ENCODE peak calls at places on chromosomes 12 and 14, in four cellular contexts. W, E, O and Z are unnamed samples.

GRCh38 chr14:94441531-94442205 is 10.9 kb downstream of the SERPINA11 start:
- DNase-seq in W (no peak), E (no peak), O (no peak), Z (no peak)

GRCh38 chr12:3757261-3757660 is 4.4 kb upstream of the CRACR2A start:
- DNase-seq in W (no peak), E (peak), O (no peak), Z (no peak)

GRCh38 chr14:72888636-72889201 is 5.2 kb downstream of the DPF3 start:
- DNase-seq in W (no peak), E (no peak), O (no peak), Z (no peak)

GRCh38 chr12:106897082-106897481 is 58.6 kb upstream of the TMEM263 start:
- DNase-seq in W (no peak), E (peak), O (no peak), Z (no peak)

GRCh38 chr12:108764540-108765288 is 33.4 kb upstream of the CORO1C start:
- DNase-seq in W (no peak), E (no peak), O (no peak), Z (no peak)

GRCh38 chr14:104580961-104581360 is 1.4 kb downstream of the C14orf180 start:
- DNase-seq in W (no peak), E (no peak), O (no peak), Z (no peak)

GRCh38 chr12:74370608-74371216 is 166.9 kb upstream of the ATXN7L3B start:
- DNase-seq in W (no peak), E (no peak), O (no peak), Z (no peak)

GRCh38 chr12:1616233-1617066 is 12.6 kb upstream of the WNT5B start:
- DNase-seq in W (no peak), E (no peak), O (no peak), Z (no peak)

GRCh38 chr14:98582276-98582675 is 689.7 kb downstream of the BCL11B start:
- DNase-seq in W (no peak), E (no peak), O (no peak), Z (no peak)

GRCh38 chr12:10130042-10130441 is at the start of gene CLEC7A:
- DNase-seq in W (no peak), E (no peak), O (peak), Z (no peak)

GRCh38 chr12:6073426-6073825 is 51.0 kb downstream of the VWF start:
- DNase-seq in W (no peak), E (peak), O (no peak), Z (no peak)

GRCh38 chr12:68861890-68862289 is 53.9 kb downstream of the MDM2 start:
- DNase-seq in W (no peak), E (no peak), O (no peak), Z (no peak)

GRCh38 chr12:75738486-75738885 is 227.1 kb upstream of the KRR1 start:
- DNase-seq in W (no peak), E (no peak), O (peak), Z (no peak)

GRCh38 chr12:26043139-26044006 is 81.5 kb downstream of the BHLHE41 start:
- DNase-seq in W (no peak), E (no peak), O (no peak), Z (no peak)

GRCh38 chr12:131221061-131221945 is 267.6 kb downstream of the ADGRD1 start:
- DNase-seq in W (no peak), E (no peak), O (no peak), Z (no peak)

GRCh38 chr14:56378046-56378445 is 201.6 kb upstream of the TMEM260 start:
- DNase-seq in W (no peak), E (no peak), O (no peak), Z (no peak)

GRCh38 chr14:47278233-47278842 is 397.1 kb downstream of the MDGA2 start:
- DNase-seq in W (peak), E (peak), O (no peak), Z (peak)

GRCh38 chr14:105167303-105168092 is 1.1 kb downstream of the JAG2 start:
- DNase-seq in W (peak), E (no peak), O (no peak), Z (peak)

GRCh38 chr14:75877292-75877691 is 104.5 kb downstream of the TGFB3 start:
- DNase-seq in W (no peak), E (no peak), O (no peak), Z (no peak)

GRCh38 chr12:40241741-40242140 is 16.9 kb downstream of the LRRK2 start:
- DNase-seq in W (no peak), E (no peak), O (no peak), Z (no peak)

GRCh38 chr14:24909523-24910302 is 140.2 kb downstream of the STXBP6 start:
- DNase-seq in W (no peak), E (no peak), O (no peak), Z (no peak)

GRCh38 chr12:85441740-85442139 is 161.7 kb downstream of the ALX1 start:
- DNase-seq in W (no peak), E (peak), O (no peak), Z (no peak)

GRCh38 chr14:68884031-68885030 is 91.5 kb upstream of the ZFP36L1 start:
- DNase-seq in W (no peak), E (peak), O (no peak), Z (no peak)

GRCh38 chr12:55930771-55931316 is at the start of gene DGKA:
- DNase-seq in W (peak), E (peak), O (peak), Z (peak)

GRCh38 chr12:102956738-102957338 is 636 bp upstream of the ASCL1 start:
- DNase-seq in W (no peak), E (no peak), O (no peak), Z (no peak)

GRCh38 chr14:98907271-98907670 is 364.7 kb downstream of the BCL11B start:
- DNase-seq in W (no peak), E (no peak), O (no peak), Z (no peak)

GRCh38 chr14:92931681-92932447 is 8.9 kb downstream of the CHGA start:
- DNase-seq in W (no peak), E (no peak), O (no peak), Z (no peak)

DNA sequence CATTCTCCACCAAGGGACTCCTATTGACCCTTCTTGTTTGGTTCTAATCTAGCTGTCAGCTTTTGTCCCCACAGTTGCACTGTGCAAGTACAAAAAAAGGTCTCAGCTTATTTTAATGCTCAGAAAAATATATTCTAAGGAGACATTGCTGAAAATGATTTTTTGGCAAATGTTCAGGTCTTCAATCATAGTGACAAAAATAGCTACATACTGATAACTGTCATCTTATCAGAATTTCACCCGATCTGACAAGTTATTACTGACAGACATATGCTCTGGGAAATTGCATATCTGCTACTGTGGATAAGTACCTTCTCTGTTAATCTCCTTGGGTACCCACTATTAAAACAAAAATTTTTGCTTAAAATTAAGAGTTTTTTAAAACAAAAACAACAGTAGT is 263.6 kb downstream of the FLRT2 start:
- DNase-seq in W (no peak), E (no peak), O (no peak), Z (no peak)
- TF ChIP-seq SP1 in W (no peak), E (no peak), O (no peak), Z (no peak)

GRCh38 chr14:58200480-58200841 is 512 bp downstream of the ACTR10 start:
- DNase-seq in W (no peak), E (no peak), O (no peak), Z (no peak)
- TF ChIP-seq BHLHE40 in W (no peak), E (no peak), O (no peak), Z (no peak)

GRCh38 chr12:123251403-123252076 is 18.3 kb downstream of the MTRFR start:
- DNase-seq in W (no peak), E (no peak), O (no peak), Z (no peak)

GRCh38 chr12:123245678-123246077 is 12.4 kb downstream of the MTRFR start:
- DNase-seq in W (no peak), E (no peak), O (no peak), Z (no peak)

GRCh38 chr12:123253606-123254459 is 17.8 kb downstream of the CDK2AP1 start:
- DNase-seq in W (no peak), E (no peak), O (no peak), Z (no peak)

GRCh38 chr12:123254853-123255446 is 16.7 kb downstream of the CDK2AP1 start:
- DNase-seq in W (no peak), E (no peak), O (no peak), Z (no peak)

DNA sequence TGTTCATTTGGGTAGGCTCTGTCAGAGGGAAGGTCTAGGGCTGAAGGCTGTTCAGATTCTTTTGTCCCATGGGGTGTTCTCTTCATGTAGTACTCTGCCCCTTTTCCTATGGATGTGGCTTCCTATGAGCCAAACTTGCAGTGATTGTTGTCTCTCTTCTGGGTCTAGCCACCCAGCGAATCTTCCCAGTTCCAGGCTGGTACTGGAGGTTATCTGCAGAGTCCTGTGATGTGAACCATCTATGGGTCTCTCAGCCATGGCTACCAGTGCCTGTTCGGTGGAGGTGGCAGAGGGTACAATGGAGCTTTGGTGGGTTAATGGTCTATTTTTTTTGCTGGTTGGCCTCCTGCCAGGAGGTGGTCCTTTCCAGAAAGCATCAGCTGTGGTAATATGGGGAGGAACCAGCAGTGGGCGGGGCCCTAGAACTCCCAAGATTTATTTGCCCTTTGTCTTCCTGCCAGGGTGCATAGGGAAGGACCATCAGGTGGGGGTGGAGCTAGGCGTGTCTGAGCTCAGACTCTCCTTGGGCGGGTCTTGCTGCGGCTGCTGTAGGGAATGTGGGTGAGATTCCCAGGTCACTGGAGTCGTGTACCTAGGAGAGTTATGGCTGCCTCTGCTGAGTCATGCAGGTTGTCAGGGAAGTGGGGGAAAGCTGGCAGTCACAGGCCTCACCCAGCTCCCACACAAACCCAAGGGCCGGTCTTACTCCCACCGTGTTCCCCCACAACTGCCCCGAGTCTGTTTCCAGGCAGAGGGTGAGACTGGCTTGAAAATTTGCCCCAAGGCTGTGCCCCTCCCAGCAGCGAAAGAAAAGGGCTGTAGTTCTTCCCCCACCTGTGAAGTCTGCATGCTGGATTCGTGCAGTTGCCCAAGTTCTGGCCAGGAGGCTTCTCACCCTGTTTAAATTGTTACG is 17.5 kb downstream of the MTRFR start:
- DNase-seq in W (peak), E (peak), O (no peak), Z (no peak)
- TF ChIP-seq SP1 in W (no peak), E (no peak), O (no peak), Z (no peak)

DNA sequence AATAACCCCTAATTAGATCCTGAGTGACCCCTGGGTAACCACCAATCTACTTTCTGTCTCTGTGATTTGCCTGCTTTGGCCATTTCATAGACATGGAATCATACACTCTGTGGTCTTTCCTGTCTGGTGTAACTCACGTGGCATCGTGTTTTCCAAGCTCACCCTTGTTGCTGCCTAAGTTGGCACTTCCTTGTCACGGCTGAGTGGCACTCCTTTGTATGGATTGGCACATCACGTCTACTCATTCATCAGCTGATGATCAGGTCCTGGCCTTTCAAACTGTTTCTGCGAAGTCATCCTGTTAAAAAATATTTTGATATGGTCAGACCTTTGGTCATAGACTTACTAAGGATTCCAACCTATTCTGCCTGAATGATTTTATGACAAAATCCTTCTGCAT is 87.7 kb downstream of the GLT1D1 start:
- DNase-seq in W (no peak), E (no peak), O (no peak), Z (no peak)
- TF ChIP-seq BHLHE40 in W (no peak), E (no peak), O (no peak), Z (no peak)

GRCh38 chr12:46786774-46787173 is 39.0 kb downstream of the SLC38A4 start:
- DNase-seq in W (no peak), E (no peak), O (no peak), Z (no peak)
- TF ChIP-seq SP1 in W (no peak), E (no peak), O (no peak), Z (no peak)

GRCh38 chr12:22334696-22335290 is at the start of gene ST8SIA1:
- DNase-seq in W (no peak), E (peak), O (no peak), Z (peak)
- TF ChIP-seq BHLHE40 in W (no peak), E (no peak), O (no peak), Z (no peak)

GRCh38 chr12:54622463-54623183 is 12.1 kb downstream of the LACRT start:
- DNase-seq in W (no peak), E (no peak), O (no peak), Z (no peak)
- TF ChIP-seq SP1 in W (no peak), E (no peak), O (no peak), Z (no peak)

GRCh38 chr12:116708826-116709756 is 28.8 kb downstream of the SPRING1 start:
- DNase-seq in W (no peak), E (peak), O (no peak), Z (no peak)
- TF ChIP-seq BHLHE40 in W (no peak), E (no peak), O (no peak), Z (no peak)

DNA sequence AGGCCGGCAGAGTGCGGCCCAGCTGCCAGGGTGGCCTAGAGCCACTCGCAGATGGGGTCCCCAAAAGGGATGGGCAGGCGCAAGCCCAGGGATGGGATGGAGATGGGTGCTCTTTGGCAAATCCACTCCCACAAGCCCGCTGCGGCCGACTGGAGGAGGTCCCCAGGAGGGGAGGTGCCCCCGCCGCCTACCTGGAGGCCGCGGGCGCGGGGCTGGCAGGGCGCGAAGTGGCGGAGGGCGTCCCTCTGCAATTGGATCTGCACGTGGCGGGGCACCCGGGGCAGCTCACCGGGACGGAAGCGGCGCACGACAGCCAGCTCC is 730 bp downstream of the PPP1R3E start:
- DNase-seq in W (no peak), E (no peak), O (no peak), Z (no peak)
- TF ChIP-seq SP1 in W (peak), E (no peak), O (no peak), Z (no peak)

GRCh38 chr14:80713076-80713850 is 228.3 kb downstream of the CEP128 start:
- DNase-seq in W (no peak), E (no peak), O (no peak), Z (no peak)

DNA sequence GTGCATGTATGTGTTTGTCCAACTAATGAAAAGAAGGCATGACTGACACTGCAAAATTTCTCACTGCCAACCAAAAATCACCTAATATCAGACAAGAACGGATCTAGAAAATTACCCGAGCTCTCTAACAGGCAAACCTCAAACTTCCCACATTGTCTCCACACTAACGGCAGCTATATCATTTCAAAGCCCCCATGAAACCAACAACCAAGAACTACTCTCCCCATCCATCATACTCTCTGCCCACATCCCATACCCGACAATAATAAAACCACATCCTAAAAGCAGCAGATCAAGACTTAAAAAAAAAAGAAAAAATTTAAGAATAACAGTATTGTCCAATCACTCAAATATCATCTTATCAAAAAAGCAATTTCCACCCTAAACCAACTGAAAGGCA is 227.0 kb downstream of the CEP128 start:
- DNase-seq in W (no peak), E (no peak), O (no peak), Z (no peak)
- TF ChIP-seq BHLHE40 in W (no peak), E (no peak), O (no peak), Z (no peak)